ENCODE peak calls at places on chromosomes 1 and 21, in ten cellular contexts. O, K, T, A, I, W, M, Y, V and E are unnamed samples.

GRCh38 chr21:45074818-45075605 is 632 bp downstream of the ADARB1 start:
- DNase-seq in O (peak; percentile 37), K (peak; percentile 51), T (no peak), A (no peak), I (peak; percentile 71), W (no peak), M (peak; percentile 50), Y (peak; percentile 83), V (no peak), E (no peak)

GRCh38 chr1:164821648-164822047 is 262.7 kb downstream of the PBX1 start:
- DNase-seq in O (no peak), K (no peak), T (no peak), A (no peak), I (no peak), W (no peak), M (no peak), Y (no peak), V (no peak), E (peak; percentile 22)

GRCh38 chr1:176919386-176920378 is 244.8 kb downstream of the ASTN1 start:
- DNase-seq in O (no peak), K (peak; percentile 5), T (no peak), A (no peak), I (no peak), W (no peak), M (no peak), Y (no peak), V (no peak), E (no peak)

GRCh38 chr1:5502310-5503194 is 489.7 kb downstream of the NPHP4 start:
- DNase-seq in O (no peak), K (peak; percentile 1), T (no peak), A (no peak), I (no peak), W (no peak), M (no peak), Y (no peak), V (no peak), E (no peak)

GRCh38 chr21:45998871-45999580 is 17.5 kb downstream of the COL6A1 start:
- DNase-seq in O (no peak), K (no peak), T (no peak), A (no peak), I (no peak), W (no peak), M (peak; percentile 18), Y (no peak), V (no peak), E (peak; percentile 73)

GRCh38 chr1:21650400-21650799 is 18.8 kb downstream of the RAP1GAP start:
- DNase-seq in O (no peak), K (no peak), T (no peak), A (no peak), I (no peak), W (no peak), M (no peak), Y (no peak), V (no peak), E (no peak)

GRCh38 chr1:22131875-22132486 is 10.9 kb downstream of the WNT4 start:
- DNase-seq in O (peak; percentile 81), K (no peak), T (no peak), A (no peak), I (peak; percentile 82), W (peak; percentile 23), M (peak; percentile 85), Y (peak; percentile 85), V (peak; percentile 30), E (peak; percentile 90)

GRCh38 chr1:172420385-172420784 is at the start of gene C1orf105:
- DNase-seq in O (no peak), K (no peak), T (no peak), A (no peak), I (no peak), W (no peak), M (no peak), Y (no peak), V (no peak), E (no peak)

GRCh38 chr1:177346960-177347359 is 176.2 kb downstream of the BRINP2 start:
- DNase-seq in O (peak; percentile 59), K (no peak), T (no peak), A (no peak), I (no peak), W (no peak), M (no peak), Y (no peak), V (peak; percentile 9), E (no peak)

GRCh38 chr1:194829492-194829891 is 1643.1 kb upstream of the B3GALT2 start:
- DNase-seq in O (no peak), K (peak; percentile 35), T (no peak), A (peak; percentile 16), I (no peak), W (peak; percentile 4), M (no peak), Y (no peak), V (no peak), E (no peak)

GRCh38 chr1:23530089-23530749 is 814 bp downstream of the E2F2 start:
- DNase-seq in O (no peak), K (no peak), T (no peak), A (no peak), I (peak; percentile 16), W (no peak), M (no peak), Y (peak; percentile 46), V (no peak), E (peak; percentile 71)

DNA sequence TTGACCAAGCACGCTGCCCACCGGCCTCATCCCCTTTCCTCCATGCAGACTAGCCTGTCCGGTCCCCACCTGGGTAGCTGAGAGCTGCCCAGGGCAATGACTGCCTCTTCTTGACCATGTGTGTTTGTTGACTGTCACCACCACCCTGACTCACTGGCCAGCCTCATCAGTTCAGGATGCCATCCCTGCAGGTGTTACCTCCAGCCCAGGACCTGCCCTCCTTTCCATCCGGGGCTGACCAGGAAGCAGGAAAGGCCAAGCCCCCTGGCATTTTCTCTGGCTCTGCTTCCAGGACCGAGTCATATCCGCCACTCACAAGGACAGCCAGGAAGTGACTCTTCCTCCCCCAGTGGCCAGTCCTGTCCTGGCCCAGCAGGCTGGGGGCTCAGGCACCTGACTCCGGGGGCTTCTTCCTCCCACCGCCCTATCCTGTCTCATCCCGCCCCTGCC is 17.1 kb downstream of the EPHA2 start:
- DNase-seq in O (no peak), K (peak; percentile 35), T (no peak), A (peak; percentile 32), I (no peak), W (no peak), M (no peak), Y (no peak), V (no peak), E (peak; percentile 94)
- TF ChIP-seq CTCF in O (no peak), K (no peak), T (no peak), A (no peak), I (no peak), W (no peak), M (no peak), Y (no peak), V (no peak), E (no peak)

DNA sequence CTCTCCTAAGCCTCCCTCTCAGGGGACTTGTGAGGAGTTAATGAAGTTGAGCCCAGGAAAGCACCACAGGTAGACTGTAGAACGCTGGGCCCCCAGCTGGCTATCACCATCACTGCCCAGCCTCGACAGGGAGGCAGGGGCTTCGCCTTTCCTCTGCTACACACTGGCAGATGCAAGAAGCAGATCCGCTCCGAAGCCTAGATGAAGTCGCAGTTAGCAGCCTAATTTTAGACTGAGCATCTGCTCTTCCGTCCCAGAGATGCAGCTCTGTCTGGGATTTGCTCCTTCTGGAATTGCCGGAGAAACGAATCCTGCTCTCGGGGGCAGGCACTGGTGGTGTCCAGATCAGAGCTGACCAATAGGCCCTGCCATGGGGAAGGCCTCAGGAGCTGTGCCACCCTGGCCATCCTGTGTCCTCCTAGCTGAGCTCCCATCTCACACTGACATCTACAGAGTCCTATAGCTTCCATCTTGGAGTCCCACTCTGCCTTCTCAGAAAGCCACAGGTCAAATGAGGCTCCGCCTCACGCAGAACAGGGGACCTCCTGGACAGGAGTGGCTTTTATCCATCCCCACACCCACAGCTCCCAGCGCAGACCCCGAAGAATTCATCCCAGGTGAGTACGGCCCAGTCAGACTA is 186.8 kb upstream of the EDN2 start:
- DNase-seq in O (no peak), K (no peak), T (no peak), A (no peak), I (no peak), W (no peak), M (no peak), Y (no peak), V (no peak), E (no peak)
- H2AFZ ChIP-seq in O (no peak overlapping the region), K (no peak overlapping the region), T (no peak overlapping the region), A (peak overlapping the region; percentile 24), I (no peak overlapping the region), W (no peak overlapping the region), M (no peak overlapping the region), Y (no peak overlapping the region), V (no peak overlapping the region), E (no peak overlapping the region)

DNA sequence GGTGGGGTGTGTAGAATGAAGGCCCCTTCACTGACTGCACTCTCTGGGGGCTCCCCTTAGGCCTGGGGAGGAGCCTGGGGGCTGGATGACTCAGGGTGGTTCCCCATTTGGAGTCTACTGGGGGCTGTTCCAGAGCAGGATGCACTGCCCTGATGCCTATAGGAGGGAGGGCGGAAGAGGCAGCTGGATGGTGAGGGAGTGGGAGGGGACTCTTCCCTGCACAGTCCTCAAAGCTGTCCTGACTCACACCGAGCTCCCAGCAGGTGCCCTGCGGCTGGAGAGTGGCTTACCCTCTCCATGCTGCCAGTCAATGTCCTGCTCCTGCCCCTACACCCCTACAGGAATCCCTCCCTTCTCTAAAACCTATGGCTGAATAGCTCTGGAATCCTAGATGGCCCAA is 204.4 kb downstream of the TRABD2B start:
- DNase-seq in O (no peak), K (no peak), T (no peak), A (no peak), I (no peak), W (no peak), M (no peak), Y (no peak), V (no peak), E (no peak)
- H3K27ac ChIP-seq in O (no peak overlapping the region), K (no peak overlapping the region), T (no peak overlapping the region), A (no peak overlapping the region), I (no peak overlapping the region), W (no peak overlapping the region), M (no peak overlapping the region), Y (no peak overlapping the region), V (no peak overlapping the region), E (no peak overlapping the region)

GRCh38 chr1:108590436-108590835 is 30.5 kb downstream of the EEIG2 start:
- DNase-seq in O (no peak), K (peak; percentile 55), T (no peak), A (peak; percentile 17), I (no peak), W (no peak), M (no peak), Y (no peak), V (no peak), E (no peak)

GRCh38 chr1:108590947-108591346 is 31.0 kb downstream of the EEIG2 start:
- DNase-seq in O (peak; percentile 41), K (peak; percentile 96), T (no peak), A (peak; percentile 95), I (no peak), W (no peak), M (no peak), Y (no peak), V (no peak), E (peak; percentile 39)

GRCh38 chr1:108592030-108592759 is 32.3 kb downstream of the EEIG2 start:
- DNase-seq in O (no peak), K (peak; percentile 24), T (no peak), A (no peak), I (no peak), W (no peak), M (no peak), Y (no peak), V (no peak), E (no peak)

GRCh38 chr1:108593448-108593847 is 33.5 kb downstream of the EEIG2 start:
- DNase-seq in O (no peak), K (no peak), T (no peak), A (no peak), I (no peak), W (no peak), M (no peak), Y (no peak), V (no peak), E (no peak)

GRCh38 chr1:108591471-108591870 is 31.6 kb downstream of the EEIG2 start:
- DNase-seq in O (no peak), K (no peak), T (no peak), A (no peak), I (no peak), W (no peak), M (no peak), Y (no peak), V (no peak), E (peak; percentile 3)
- TF ChIP-seq CTCF in O (no peak), K (no peak), T (no peak), A (no peak), I (no peak), W (no peak), M (no peak), Y (no peak), V (no peak), E (no peak)